ENCODE peak calls at places on chromosomes 5 and 9, in six cellular contexts. N is nephron progenitor cell, R is RWPE1, S is Calu3, B is cardiac fibroblast, U is Panc1. Y is an unnamed sample.

GRCh38 chr5:59506285-59506877 is 387.1 kb downstream of the PDE4D start:
- DNase-seq in R (peak), N (no peak), S (no peak), B (peak), U (no peak), Y (no peak)

GRCh38 chr9:3880851-3881250 is 355.1 kb upstream of the RFX3 start:
- DNase-seq in N (no peak), R (no peak), U (no peak), B (peak), S (no peak), Y (no peak)

GRCh38 chr9:94900222-94901018 is 173.9 kb downstream of the AOPEP start:
- DNase-seq in U (no peak), R (peak), S (no peak), N (no peak), B (peak), Y (no peak)

GRCh38 chr5:154095819-154096380 is 57.1 kb downstream of the MFAP3 start:
- DNase-seq in B (no peak), U (no peak), N (no peak), R (no peak), S (no peak), Y (no peak)

GRCh38 chr5:61638476-61638875 is 306.4 kb downstream of the ZSWIM6 start:
- DNase-seq in R (no peak), B (no peak), N (no peak), U (no peak), S (no peak), Y (no peak)

GRCh38 chr9:69347607-69348006 is 22.6 kb downstream of the ENTREP1 start:
- DNase-seq in B (no peak), S (no peak), U (no peak), N (no peak), R (no peak), Y (no peak)

GRCh38 chr5:172453206-172453985 is 929 bp downstream of the SH3PXD2B start:
- DNase-seq in N (peak), B (peak), R (peak), U (no peak), S (peak), Y (no peak)

GRCh38 chr9:87606921-87607521 is 109.4 kb downstream of the DAPK1 start:
- DNase-seq in S (no peak), N (no peak), B (peak), R (peak), U (no peak), Y (no peak)

GRCh38 chr5:83312672-83313071 is 158.9 kb upstream of the VCAN start:
- DNase-seq in N (no peak), B (no peak), U (no peak), S (no peak), R (no peak), Y (no peak)

GRCh38 chr9:104855837-104856236 is 72.1 kb downstream of the ABCA1 start:
- DNase-seq in R (no peak), N (no peak), B (no peak), S (no peak), U (no peak), Y (no peak)

GRCh38 chr5:6220346-6221088 is 157.8 kb downstream of the MED10 start:
- DNase-seq in S (no peak), U (no peak), B (no peak), N (no peak), R (no peak), Y (no peak)

GRCh38 chr5:78547731-78548189 is 100.8 kb downstream of the LHFPL2 start:
- DNase-seq in N (no peak), S (no peak), B (peak), R (no peak), U (no peak), Y (no peak)

GRCh38 chr9:37920471-37921167 is 16.7 kb upstream of the SLC25A51 start:
- DNase-seq in U (no peak), R (no peak), B (no peak), S (no peak), N (peak), Y (no peak)

GRCh38 chr9:95120781-95121370 is 196.6 kb downstream of the FANCC start:
- DNase-seq in N (no peak), R (no peak), U (no peak), S (no peak), B (no peak), Y (no peak)

GRCh38 chr9:19922476-19923118 is 133.8 kb upstream of the SLC24A2 start:
- DNase-seq in S (peak), R (peak), U (no peak), B (peak), N (peak), Y (no peak)

GRCh38 chr5:82058710-82059109 is 86.9 kb downstream of the ATG10 start:
- DNase-seq in U (no peak), R (no peak), N (no peak), S (no peak), B (no peak), Y (no peak)

GRCh38 chr5:567664-568060 is 43.4 kb upstream of the SLC9A3 start:
- DNase-seq in S (no peak), U (no peak), N (no peak), R (no peak), B (no peak), Y (no peak)

GRCh38 chr5:154756871-154757646 is 1.9 kb downstream of the LARP1 start:
- DNase-seq in U (no peak), S (peak), B (peak), R (peak), N (peak), Y (no peak)

GRCh38 chr9:1042466-1042865 is 7.7 kb upstream of the DMRT2 start:
- DNase-seq in U (no peak), R (no peak), S (no peak), N (peak), B (no peak), Y (no peak)

GRCh38 chr9:95689669-95690068 is 172.9 kb upstream of the PTCH1 start:
- DNase-seq in R (no peak), B (no peak), U (no peak), N (no peak), S (no peak), Y (no peak)

GRCh38 chr9:30120654-30121053 is 2263.8 kb upstream of the ACO1 start:
- DNase-seq in R (no peak), U (no peak), B (no peak), N (no peak), S (peak), Y (no peak)

GRCh38 chr5:95669540-95669939 is 13.3 kb downstream of the SPATA9 start:
- DNase-seq in U (no peak), N (no peak), R (no peak), S (no peak), B (peak), Y (no peak)

GRCh38 chr5:154753792-154754191 is 1.4 kb upstream of the LARP1 start:
- DNase-seq in U (no peak), S (peak), B (peak), N (no peak), R (peak), Y (no peak)

GRCh38 chr5:17069995-17070405 is 133.9 kb upstream of the MYO10 start:
- DNase-seq in R (peak), N (peak), U (no peak), S (no peak), B (no peak), Y (no peak)

GRCh38 chr5:138351056-138351455 is 1.4 kb upstream of the KDM3B start:
- DNase-seq in N (no peak), B (peak), S (no peak), R (peak), U (no peak), Y (no peak)

GRCh38 chr9:91214086-91214485 is 147.6 kb downstream of the AUH start:
- DNase-seq in U (no peak), S (no peak), R (peak), B (peak), N (no peak), Y (no peak)

GRCh38 chr5:8864053-8864452 is 681.8 kb downstream of the SEMA5A start:
- DNase-seq in U (no peak), N (no peak), B (peak), R (peak), S (peak), Y (no peak)

GRCh38 chr5:92741906-92742305 is 839.1 kb downstream of the NR2F1-AS1 start:
- DNase-seq in B (no peak), S (no peak), R (no peak), N (no peak), U (no peak), Y (no peak)

GRCh38 chr5:171630047-171630669 is 155.5 kb upstream of the SMIM23 start:
- DNase-seq in U (no peak), B (peak), S (peak), R (peak), N (peak), Y (no peak)

GRCh38 chr9:130051855-130052254 is 1.9 kb upstream of the GPR107 start:
- DNase-seq in N (no peak), U (no peak), S (no peak), B (no peak), R (peak), Y (no peak)

GRCh38 chr9:4547016-4547415 is 56.7 kb downstream of the SLC1A1 start:
- DNase-seq in R (no peak), B (peak), N (no peak), S (no peak), U (no peak), Y (no peak)

GRCh38 chr5:139383275-139383992 is at the start of gene SLC23A1:
- DNase-seq in N (no peak), U (no peak), B (no peak), S (peak), R (no peak), Y (peak)

GRCh38 chr9:36913393-36914211 is 120.5 kb downstream of the PAX5 start:
- DNase-seq in U (no peak), R (no peak), N (no peak), B (no peak), S (no peak), Y (no peak)
- TF ChIP-seq CTCF in U (no peak), R (peak), N (peak), B (peak), S (no peak), Y (peak)

GRCh38 chr5:122076023-122076422 is 2.0 kb downstream of the LOX start:
- DNase-seq in U (no peak), R (peak), S (no peak), B (peak), N (no peak), Y (no peak)
- TF ChIP-seq CTCF in U (no peak), R (no peak), S (no peak), B (peak), N (no peak), Y (no peak)

GRCh38 chr5:32474201-32474854 is 29.8 kb upstream of the ZFR start:
- DNase-seq in U (no peak), R (no peak), S (no peak), N (no peak), B (no peak), Y (no peak)

GRCh38 chr5:32473072-32473471 is 28.5 kb upstream of the ZFR start:
- DNase-seq in S (no peak), B (no peak), N (no peak), R (no peak), U (no peak), Y (no peak)

GRCh38 chr5:32475338-32476097 is 31.0 kb upstream of the ZFR start:
- DNase-seq in N (peak), S (no peak), R (no peak), U (no peak), B (peak), Y (no peak)

GRCh38 chr5:32476891-32477290 is 32.4 kb upstream of the ZFR start:
- DNase-seq in R (no peak), S (no peak), N (no peak), B (no peak), U (no peak), Y (no peak)

DNA sequence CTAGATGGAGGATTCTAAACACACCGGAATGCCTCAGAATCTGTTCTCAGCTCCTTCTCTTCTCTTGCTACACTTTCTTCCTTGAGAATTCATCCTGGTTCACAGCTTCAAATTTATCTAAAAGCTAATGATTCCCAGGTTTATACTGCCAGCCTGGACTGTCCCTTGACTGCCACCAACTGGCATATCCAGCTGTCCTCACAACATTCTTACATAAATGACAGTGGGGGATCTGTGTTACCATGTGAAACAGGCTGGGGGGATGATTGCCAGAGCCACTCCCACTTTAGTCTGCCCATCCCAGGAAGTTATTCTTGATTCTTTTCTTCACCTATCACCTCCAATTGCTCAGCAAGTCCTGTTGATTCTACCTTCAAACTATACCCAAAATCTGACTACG is 27.2 kb upstream of the ZFR start:
- DNase-seq in S (peak), B (no peak), U (no peak), R (no peak), N (no peak), Y (no peak)
- TF ChIP-seq CTCF in S (no peak), B (no peak), U (no peak), R (no peak), N (no peak), Y (peak)

GRCh38 chr5:178074266-178074952 is 38.9 kb upstream of the N4BP3 start:
- DNase-seq in U (no peak), S (peak), B (no peak), N (no peak), R (no peak), Y (no peak)
- TF ChIP-seq CTCF in U (no peak), S (no peak), B (no peak), N (no peak), R (no peak), Y (peak)

DNA sequence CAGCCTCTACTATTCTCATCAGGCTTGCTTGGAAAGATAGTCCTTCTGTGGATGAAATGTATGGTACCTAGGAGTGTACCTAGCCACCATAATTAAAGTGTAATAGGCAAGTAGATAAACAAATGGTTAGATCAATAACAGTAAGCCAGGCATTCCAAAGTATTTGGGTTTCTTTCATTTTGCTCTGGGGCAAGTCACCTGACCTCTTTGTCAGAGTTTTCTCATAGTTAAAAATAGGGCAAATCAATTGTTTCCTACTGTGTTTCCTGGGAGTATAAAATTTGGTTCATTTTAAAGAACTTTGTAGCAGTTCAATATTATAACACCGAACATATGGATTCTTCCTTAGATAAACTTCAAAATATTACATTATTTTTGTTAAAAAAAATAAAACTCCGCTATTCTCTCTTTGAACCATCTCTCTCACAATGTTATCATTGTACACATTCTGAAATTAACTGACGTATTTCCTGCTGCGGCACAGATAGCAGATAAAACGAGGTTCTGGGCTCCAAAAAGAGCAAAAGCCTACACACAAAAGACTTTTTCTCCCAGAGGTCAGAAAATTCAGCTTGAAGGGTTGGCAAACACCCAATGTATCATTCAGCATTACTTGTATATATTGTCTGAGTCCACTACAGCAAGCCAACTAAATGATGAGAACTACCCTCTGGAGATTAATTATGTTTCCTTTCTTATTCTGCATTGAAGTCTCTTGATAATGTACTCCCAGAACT is 267.9 kb downstream of the COX7C start:
- DNase-seq in R (no peak), S (no peak), B (peak), U (no peak), N (no peak), Y (no peak)
- TF ChIP-seq CTCF in R (no peak), S (no peak), B (no peak), U (no peak), N (no peak), Y (no peak)

GRCh38 chr5:131810510-131811249 is 13.9 kb upstream of the FNIP1 start:
- DNase-seq in B (peak), S (peak), N (no peak), R (peak), U (no peak), Y (no peak)
- TF ChIP-seq CTCF in B (peak), S (no peak), N (peak), R (no peak), U (peak), Y (peak)

GRCh38 chr9:70392189-70392588 is 22.3 kb downstream of the KLF9 start:
- DNase-seq in S (peak), R (no peak), B (no peak), N (no peak), U (no peak), Y (no peak)
- TF ChIP-seq CTCF in S (no peak), R (no peak), B (peak), N (no peak), U (peak), Y (peak)

GRCh38 chr5:128412145-128412930 is 125.7 kb downstream of the FBN2 start:
- DNase-seq in R (no peak), N (no peak), S (no peak), U (no peak), B (no peak), Y (no peak)
- TF ChIP-seq CTCF in R (no peak), N (no peak), S (no peak), U (no peak), B (no peak), Y (no peak)

GRCh38 chr5:129460121-129460950 is at the start of gene ADAMTS19:
- DNase-seq in N (peak), S (peak), R (peak), B (peak), U (no peak), Y (no peak)

GRCh38 chr5:129465945-129466344 is 5.8 kb downstream of the ADAMTS19 start:
- DNase-seq in U (no peak), R (no peak), N (no peak), S (no peak), B (no peak), Y (no peak)

GRCh38 chr5:129459485-129460120 is 495 bp upstream of the ADAMTS19 start:
- DNase-seq in U (no peak), B (peak), S (no peak), R (no peak), N (peak), Y (peak)

GRCh38 chr5:129461816-129462396 is 1.8 kb downstream of the ADAMTS19 start:
- DNase-seq in R (no peak), S (no peak), U (no peak), B (no peak), N (no peak), Y (no peak)

DNA sequence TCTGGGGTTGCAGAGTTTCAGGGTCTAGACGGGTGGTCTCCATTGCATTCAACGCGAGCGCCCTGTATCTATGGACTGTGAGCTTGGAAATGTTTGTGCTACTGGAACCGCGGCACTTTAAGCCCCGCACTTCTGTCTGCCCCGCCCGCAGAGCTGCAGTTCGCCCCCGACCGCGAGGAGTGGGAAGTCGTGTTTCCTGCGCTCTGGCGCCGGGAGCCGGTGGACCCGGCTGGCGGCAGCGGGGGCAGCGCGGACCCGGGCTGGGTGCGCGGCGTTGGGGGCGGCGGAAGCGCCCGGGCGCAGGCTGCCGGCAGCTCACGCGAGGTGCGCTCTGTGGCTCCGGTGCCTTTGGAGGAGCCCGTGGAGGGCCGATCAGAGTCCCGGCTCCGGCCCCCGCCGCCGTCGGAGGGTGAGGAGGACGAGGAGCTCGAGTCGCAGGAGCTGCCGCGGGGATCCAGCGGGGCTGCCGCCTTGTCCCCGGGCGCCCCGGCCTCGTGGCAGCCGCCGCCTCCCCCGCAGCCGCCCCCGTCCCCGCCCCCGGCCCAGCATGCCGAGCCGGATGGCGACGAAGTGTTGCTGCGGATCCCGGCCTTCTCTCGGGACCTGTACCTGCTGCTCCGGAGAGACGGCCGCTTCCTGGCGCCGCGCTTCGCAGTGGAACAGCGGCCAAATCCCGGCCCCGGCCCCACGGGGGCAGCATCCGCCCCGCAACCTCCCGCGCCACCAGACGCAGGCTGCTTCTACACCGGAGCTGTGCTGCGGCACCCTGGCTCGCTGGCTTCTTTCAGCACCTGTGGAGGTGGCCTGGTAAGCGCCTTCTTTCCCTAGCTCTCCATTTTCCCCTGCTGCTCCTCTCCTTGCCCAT is 1.1 kb downstream of the ADAMTS19 start:
- DNase-seq in B (peak), N (peak), S (peak), R (peak), U (no peak), Y (no peak)
- TF ChIP-seq CTCF in B (peak), N (peak), S (peak), R (no peak), U (peak), Y (peak)